ENCODE peak calls at places on chromosomes 4 and X, in nine cellular contexts. One of them, this sample, is unnamed.

GRCh38 chr4:185839204-185839712 is 27.3 kb upstream of the SORBS2 start:
- DNase-seq in upper lobe of left lung: no peak
- DNase-seq in uterus: peak; percentile 33
- DNase-seq in SK-N-SH: no peak
- DNase-seq in tibial nerve: peak; percentile 41
- DNase-seq in RWPE2: peak; percentile 80
- DNase-seq in cardiac muscle cell: peak; percentile 97
- DNase-seq in psoas muscle: peak; percentile 63
- DNase-seq in fibroblast of lung: peak; percentile 95
- DNase-seq in this sample: peak; percentile 98

GRCh38 chrX:119155416-119156035 is 27.9 kb upstream of the KIAA1210 start:
- DNase-seq in upper lobe of left lung: no peak
- DNase-seq in tibial nerve: no peak
- DNase-seq in RWPE2: no peak
- DNase-seq in psoas muscle: no peak
- DNase-seq in cardiac muscle cell: peak; percentile 81
- DNase-seq in SK-N-SH: no peak
- DNase-seq in uterus: peak; percentile 30
- DNase-seq in fibroblast of lung: peak; percentile 5
- DNase-seq in this sample: peak; percentile 29

GRCh38 chrX:117998171-117998570 is 118.4 kb downstream of the KLHL13 start:
- DNase-seq in fibroblast of lung: no peak
- DNase-seq in RWPE2: no peak
- DNase-seq in cardiac muscle cell: no peak
- DNase-seq in psoas muscle: no peak
- DNase-seq in upper lobe of left lung: no peak
- DNase-seq in uterus: no peak
- DNase-seq in SK-N-SH: no peak
- DNase-seq in tibial nerve: no peak
- DNase-seq in this sample: no peak

GRCh38 chr4:89537281-89537680 is 229.7 kb upstream of the GPRIN3 start:
- DNase-seq in uterus: no peak
- DNase-seq in SK-N-SH: no peak
- DNase-seq in tibial nerve: no peak
- DNase-seq in RWPE2: no peak
- DNase-seq in cardiac muscle cell: no peak
- DNase-seq in upper lobe of left lung: no peak
- DNase-seq in fibroblast of lung: no peak
- DNase-seq in psoas muscle: no peak
- DNase-seq in this sample: no peak

GRCh38 chrX:153933751-153934472 is 925 bp downstream of the NAA10 start:
- DNase-seq in tibial nerve: no peak
- DNase-seq in RWPE2: no peak
- DNase-seq in psoas muscle: no peak
- DNase-seq in uterus: no peak
- DNase-seq in cardiac muscle cell: peak; percentile 32
- DNase-seq in fibroblast of lung: no peak
- DNase-seq in SK-N-SH: no peak
- DNase-seq in upper lobe of left lung: no peak
- DNase-seq in this sample: peak; percentile 38

GRCh38 chrX:101287402-101287801 is 3.7 kb downstream of the TAF7L start:
- DNase-seq in tibial nerve: peak; percentile 43
- DNase-seq in SK-N-SH: peak; percentile 51
- DNase-seq in fibroblast of lung: peak; percentile 56
- DNase-seq in psoas muscle: no peak
- DNase-seq in RWPE2: no peak
- DNase-seq in uterus: no peak
- DNase-seq in cardiac muscle cell: peak; percentile 56
- DNase-seq in upper lobe of left lung: no peak
- DNase-seq in this sample: peak; percentile 59

GRCh38 chr4:159855731-159856130 is 752.9 kb downstream of the RAPGEF2 start:
- DNase-seq in SK-N-SH: no peak
- DNase-seq in psoas muscle: no peak
- DNase-seq in cardiac muscle cell: no peak
- DNase-seq in RWPE2: no peak
- DNase-seq in fibroblast of lung: no peak
- DNase-seq in uterus: no peak
- DNase-seq in tibial nerve: no peak
- DNase-seq in upper lobe of left lung: no peak
- DNase-seq in this sample: no peak

GRCh38 chr4:22167201-22167600 is 218.6 kb upstream of the KCNIP4 start:
- DNase-seq in fibroblast of lung: no peak
- DNase-seq in SK-N-SH: no peak
- DNase-seq in cardiac muscle cell: no peak
- DNase-seq in RWPE2: no peak
- DNase-seq in uterus: no peak
- DNase-seq in tibial nerve: no peak
- DNase-seq in psoas muscle: no peak
- DNase-seq in upper lobe of left lung: no peak
- DNase-seq in this sample: no peak

GRCh38 chr4:108543359-108543968 is 76.9 kb upstream of the RPL34 start:
- DNase-seq in upper lobe of left lung: no peak
- DNase-seq in SK-N-SH: no peak
- DNase-seq in psoas muscle: no peak
- DNase-seq in cardiac muscle cell: no peak
- DNase-seq in tibial nerve: no peak
- DNase-seq in RWPE2: no peak
- DNase-seq in uterus: no peak
- DNase-seq in fibroblast of lung: no peak
- DNase-seq in this sample: no peak

GRCh38 chr4:8381814-8382581 is 58.5 kb downstream of the ACOX3 start:
- DNase-seq in SK-N-SH: no peak
- DNase-seq in tibial nerve: no peak
- DNase-seq in RWPE2: peak; percentile 63
- DNase-seq in upper lobe of left lung: peak; percentile 72
- DNase-seq in uterus: no peak
- DNase-seq in cardiac muscle cell: no peak
- DNase-seq in fibroblast of lung: no peak
- DNase-seq in psoas muscle: peak; percentile 60
- DNase-seq in this sample: no peak

GRCh38 chrX:66672106-66672505 is 33.2 kb upstream of the EDA2R start:
- DNase-seq in SK-N-SH: no peak
- DNase-seq in fibroblast of lung: no peak
- DNase-seq in tibial nerve: no peak
- DNase-seq in uterus: no peak
- DNase-seq in upper lobe of left lung: no peak
- DNase-seq in cardiac muscle cell: no peak
- DNase-seq in psoas muscle: no peak
- DNase-seq in RWPE2: no peak
- DNase-seq in this sample: peak; percentile 5

GRCh38 chr4:173171098-173171497 is 2.5 kb downstream of the GALNT7 start:
- DNase-seq in upper lobe of left lung: no peak
- DNase-seq in SK-N-SH: peak; percentile 57
- DNase-seq in fibroblast of lung: peak; percentile 50
- DNase-seq in uterus: no peak
- DNase-seq in RWPE2: no peak
- DNase-seq in cardiac muscle cell: peak; percentile 46
- DNase-seq in tibial nerve: no peak
- DNase-seq in psoas muscle: no peak
- DNase-seq in this sample: no peak

GRCh38 chr4:120084327-120084726 is 17.7 kb upstream of the MAD2L1 start:
- DNase-seq in upper lobe of left lung: no peak
- DNase-seq in psoas muscle: no peak
- DNase-seq in uterus: no peak
- DNase-seq in fibroblast of lung: no peak
- DNase-seq in cardiac muscle cell: no peak
- DNase-seq in tibial nerve: no peak
- DNase-seq in RWPE2: no peak
- DNase-seq in SK-N-SH: no peak
- DNase-seq in this sample: no peak

DNA sequence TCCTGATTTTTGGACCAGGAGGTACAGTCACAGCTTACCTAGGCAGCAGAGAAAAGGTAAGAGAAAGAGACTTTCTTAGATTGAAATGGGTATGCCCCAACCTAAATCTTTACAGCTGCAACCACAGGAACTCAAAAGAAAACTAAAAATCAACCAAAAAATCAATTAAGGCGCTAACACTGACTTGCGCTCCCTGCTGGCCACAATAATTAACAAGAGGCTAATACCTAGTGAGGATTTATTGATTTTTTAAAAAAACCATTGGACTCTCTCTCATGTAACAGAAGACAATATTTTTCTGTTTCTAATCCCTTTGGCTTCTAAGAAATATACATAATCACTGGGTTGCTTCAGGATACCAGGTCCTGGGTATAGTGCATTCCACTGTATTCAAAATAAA is 153.9 kb upstream of the TENM3 start:
- DNase-seq in cardiac muscle cell: no peak
- DNase-seq in fibroblast of lung: no peak
- DNase-seq in uterus: no peak
- DNase-seq in tibial nerve: no peak
- DNase-seq in RWPE2: no peak
- DNase-seq in psoas muscle: no peak
- DNase-seq in upper lobe of left lung: no peak
- DNase-seq in SK-N-SH: no peak
- DNase-seq in this sample: no peak
- TF ChIP-seq CTCF in cardiac muscle cell: no peak
- TF ChIP-seq CTCF in fibroblast of lung: no peak
- TF ChIP-seq CTCF in uterus: no peak
- TF ChIP-seq CTCF in tibial nerve: no peak
- TF ChIP-seq CTCF in RWPE2: peak; percentile 35
- TF ChIP-seq CTCF in psoas muscle: no peak
- TF ChIP-seq CTCF in upper lobe of left lung: no peak
- TF ChIP-seq CTCF in SK-N-SH: peak; percentile 42
- TF ChIP-seq CTCF in this sample: peak; percentile 35

GRCh38 chr4:57020467-57021101 is 41.9 kb downstream of the POLR2B start:
- DNase-seq in fibroblast of lung: peak; percentile 72
- DNase-seq in uterus: no peak
- DNase-seq in cardiac muscle cell: peak; percentile 88
- DNase-seq in tibial nerve: no peak
- DNase-seq in psoas muscle: no peak
- DNase-seq in SK-N-SH: no peak
- DNase-seq in upper lobe of left lung: no peak
- DNase-seq in RWPE2: no peak
- DNase-seq in this sample: peak; percentile 69
- H3K27ac ChIP-seq in fibroblast of lung: peak overlapping the region; percentile 7
- H3K27ac ChIP-seq in uterus: peak overlapping the region; percentile 4
- H3K27ac ChIP-seq in cardiac muscle cell: no peak overlapping the region
- H3K27ac ChIP-seq in tibial nerve: no peak overlapping the region
- H3K27ac ChIP-seq in psoas muscle: no peak overlapping the region
- H3K27ac ChIP-seq in SK-N-SH: peak overlapping the region; percentile 68
- H3K27ac ChIP-seq in upper lobe of left lung: peak overlapping the region; percentile 63
- H3K27ac ChIP-seq in RWPE2: peak overlapping the region; percentile 27
- H3K27ac ChIP-seq in this sample: peak overlapping the region; percentile 47

GRCh38 chr4:112517067-112517588 is 1.1 kb upstream of the NEUROG2 start:
- DNase-seq in tibial nerve: no peak
- DNase-seq in SK-N-SH: peak; percentile 46
- DNase-seq in upper lobe of left lung: peak; percentile 47
- DNase-seq in RWPE2: no peak
- DNase-seq in uterus: no peak
- DNase-seq in fibroblast of lung: no peak
- DNase-seq in cardiac muscle cell: no peak
- DNase-seq in psoas muscle: no peak
- DNase-seq in this sample: no peak
- TF ChIP-seq CTCF in tibial nerve: no peak
- TF ChIP-seq CTCF in SK-N-SH: peak; percentile 6
- TF ChIP-seq CTCF in upper lobe of left lung: no peak
- TF ChIP-seq CTCF in RWPE2: no peak
- TF ChIP-seq CTCF in uterus: no peak
- TF ChIP-seq CTCF in fibroblast of lung: no peak
- TF ChIP-seq CTCF in cardiac muscle cell: no peak
- TF ChIP-seq CTCF in psoas muscle: no peak
- TF ChIP-seq CTCF in this sample: no peak

DNA sequence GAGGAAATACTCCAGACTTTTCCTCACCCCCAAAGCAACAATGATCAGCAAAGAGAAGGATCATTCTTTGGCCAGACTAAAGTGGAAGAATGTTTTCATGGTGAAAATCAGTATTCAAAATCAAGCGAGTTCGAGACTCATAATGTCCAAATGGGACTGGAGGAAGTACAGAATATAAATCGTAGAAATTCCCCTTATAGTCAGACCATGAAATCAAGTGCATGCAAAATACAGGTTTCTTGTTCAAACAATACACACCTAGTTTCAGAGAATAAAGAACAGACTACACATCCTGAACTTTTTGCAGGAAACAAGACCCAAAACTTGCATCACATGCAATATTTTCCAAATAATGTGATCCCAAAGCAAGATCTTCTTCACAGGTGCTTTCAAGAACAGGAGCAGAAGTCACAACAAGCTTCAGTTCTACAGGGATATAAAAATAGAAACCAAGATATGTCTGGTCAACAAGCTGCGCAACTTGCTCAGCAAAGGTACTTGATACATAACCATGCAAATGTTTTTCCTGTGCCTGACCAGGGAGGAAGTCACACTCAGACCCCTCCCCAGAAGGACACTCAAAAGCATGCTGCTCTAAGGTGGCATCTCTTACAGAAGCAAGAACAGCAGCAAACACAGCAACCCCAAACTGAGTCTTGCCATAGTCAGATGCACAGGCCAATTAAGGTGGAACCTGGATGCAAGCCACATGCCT is 89.7 kb downstream of the TET2 start:
- DNase-seq in tibial nerve: no peak
- DNase-seq in uterus: no peak
- DNase-seq in fibroblast of lung: no peak
- DNase-seq in RWPE2: no peak
- DNase-seq in cardiac muscle cell: no peak
- DNase-seq in SK-N-SH: no peak
- DNase-seq in upper lobe of left lung: no peak
- DNase-seq in psoas muscle: no peak
- DNase-seq in this sample: no peak
- H3K27ac ChIP-seq in tibial nerve: no peak overlapping the region
- H3K27ac ChIP-seq in uterus: no peak overlapping the region
- H3K27ac ChIP-seq in fibroblast of lung: no peak overlapping the region
- H3K27ac ChIP-seq in RWPE2: no peak overlapping the region
- H3K27ac ChIP-seq in cardiac muscle cell: no peak overlapping the region
- H3K27ac ChIP-seq in SK-N-SH: no peak overlapping the region
- H3K27ac ChIP-seq in upper lobe of left lung: no peak overlapping the region
- H3K27ac ChIP-seq in psoas muscle: no peak overlapping the region
- H3K27ac ChIP-seq in this sample: no peak overlapping the region

GRCh38 chr4:169791064-169791463 is 33.3 kb upstream of the HPF1 start:
- DNase-seq in upper lobe of left lung: no peak
- DNase-seq in tibial nerve: no peak
- DNase-seq in SK-N-SH: no peak
- DNase-seq in cardiac muscle cell: no peak
- DNase-seq in fibroblast of lung: no peak
- DNase-seq in uterus: no peak
- DNase-seq in RWPE2: no peak
- DNase-seq in psoas muscle: no peak
- DNase-seq in this sample: no peak

GRCh38 chr4:169795585-169795984 is 37.8 kb upstream of the HPF1 start:
- DNase-seq in tibial nerve: no peak
- DNase-seq in SK-N-SH: no peak
- DNase-seq in RWPE2: no peak
- DNase-seq in cardiac muscle cell: no peak
- DNase-seq in psoas muscle: no peak
- DNase-seq in uterus: no peak
- DNase-seq in fibroblast of lung: no peak
- DNase-seq in upper lobe of left lung: no peak
- DNase-seq in this sample: no peak

DNA sequence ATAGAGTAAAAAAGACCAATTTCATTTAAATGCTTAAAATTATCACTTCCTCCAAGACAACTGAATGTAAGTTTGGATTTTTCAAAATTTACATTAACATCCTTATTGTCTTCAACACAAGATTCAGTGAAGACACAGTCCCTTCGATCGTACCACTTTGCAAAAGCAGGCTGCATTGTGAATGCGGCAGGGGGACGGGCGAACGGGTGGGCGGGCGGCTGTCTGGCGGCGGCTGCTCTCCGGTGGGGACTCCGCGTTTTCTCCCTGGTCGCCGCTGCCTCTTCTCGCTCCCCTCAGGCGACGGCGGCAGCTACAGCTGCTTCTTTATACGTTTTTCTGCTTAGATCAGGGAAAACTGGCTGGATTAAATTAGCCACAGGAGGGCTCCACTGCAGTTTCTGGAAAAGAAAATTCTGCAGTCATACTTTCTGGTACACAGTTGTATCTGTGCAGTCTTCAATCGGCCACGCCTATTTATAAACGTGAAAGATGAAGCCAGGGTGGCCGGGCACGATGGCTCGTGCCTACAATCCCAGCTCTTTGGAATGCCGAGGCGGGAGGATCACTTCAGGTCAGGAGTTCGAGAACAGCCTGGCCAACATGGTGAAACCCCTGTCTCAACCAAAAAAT is 33.9 kb upstream of the HPF1 start:
- DNase-seq in RWPE2: peak; percentile 42
- DNase-seq in SK-N-SH: peak; percentile 81
- DNase-seq in psoas muscle: peak; percentile 53
- DNase-seq in cardiac muscle cell: peak; percentile 70
- DNase-seq in upper lobe of left lung: peak; percentile 73
- DNase-seq in fibroblast of lung: peak; percentile 71
- DNase-seq in uterus: peak; percentile 16
- DNase-seq in tibial nerve: peak; percentile 40
- DNase-seq in this sample: peak; percentile 75
- TF ChIP-seq CTCF in RWPE2: peak; percentile 81
- TF ChIP-seq CTCF in SK-N-SH: peak; percentile 72
- TF ChIP-seq CTCF in psoas muscle: peak; percentile 35
- TF ChIP-seq CTCF in cardiac muscle cell: peak; percentile 61
- TF ChIP-seq CTCF in upper lobe of left lung: peak; percentile 25
- TF ChIP-seq CTCF in fibroblast of lung: peak; percentile 48
- TF ChIP-seq CTCF in uterus: peak; percentile 55
- TF ChIP-seq CTCF in tibial nerve: peak; percentile 66
- TF ChIP-seq CTCF in this sample: peak; percentile 73